ENCODE peak calls at places on chromosome 21, in seven cellular contexts. One of them, this sample, is unnamed. For H3K4me1 and H3K9me3, the result is how much of the 10 kb centered on the place peaks cover.

GRCh38 chr21:39934895-39935294 is 67.7 kb downstream of the PCP4 start:
- DNase-seq in left lung: no peak
- DNase-seq in CD4-positive, CD25-positive, alpha-beta regulatory T cell: no peak
- DNase-seq in colonic mucosa: no peak
- DNase-seq in psoas muscle: no peak
- DNase-seq in left ventricle myocardium inferior: no peak
- DNase-seq in adrenal gland: no peak
- DNase-seq in this sample: no peak

GRCh38 chr21:37032877-37033471 is 26.5 kb downstream of the RIPPLY3 start:
- DNase-seq in CD4-positive, CD25-positive, alpha-beta regulatory T cell: no peak
- DNase-seq in left lung: no peak
- DNase-seq in left ventricle myocardium inferior: no peak
- DNase-seq in psoas muscle: no peak
- DNase-seq in colonic mucosa: no peak
- DNase-seq in adrenal gland: peak
- DNase-seq in this sample: no peak

GRCh38 chr21:43937898-43938309 is 72.9 kb downstream of the AGPAT3 start:
- DNase-seq in psoas muscle: no peak
- DNase-seq in colonic mucosa: no peak
- DNase-seq in CD4-positive, CD25-positive, alpha-beta regulatory T cell: no peak
- DNase-seq in left lung: no peak
- DNase-seq in adrenal gland: no peak
- DNase-seq in left ventricle myocardium inferior: no peak
- DNase-seq in this sample: no peak

GRCh38 chr21:44517175-44517899 is 22.7 kb downstream of the KRTAP10-1 start:
- DNase-seq in colonic mucosa: no peak
- DNase-seq in psoas muscle: peak
- DNase-seq in left lung: no peak
- DNase-seq in left ventricle myocardium inferior: no peak
- DNase-seq in CD4-positive, CD25-positive, alpha-beta regulatory T cell: no peak
- DNase-seq in adrenal gland: no peak
- DNase-seq in this sample: no peak

GRCh38 chr21:16402752-16403151 is 673.0 kb downstream of the USP25 start:
- DNase-seq in left lung: no peak
- DNase-seq in adrenal gland: no peak
- DNase-seq in colonic mucosa: no peak
- DNase-seq in CD4-positive, CD25-positive, alpha-beta regulatory T cell: no peak
- DNase-seq in left ventricle myocardium inferior: no peak
- DNase-seq in psoas muscle: no peak
- DNase-seq in this sample: no peak

GRCh38 chr21:26148834-26149354 is 21.7 kb downstream of the APP start:
- DNase-seq in colonic mucosa: no peak
- DNase-seq in left lung: no peak
- DNase-seq in left ventricle myocardium inferior: no peak
- DNase-seq in CD4-positive, CD25-positive, alpha-beta regulatory T cell: no peak
- DNase-seq in adrenal gland: no peak
- DNase-seq in psoas muscle: no peak
- DNase-seq in this sample: no peak

GRCh38 chr21:36753556-36753955 is 54.6 kb downstream of the SIM2 start:
- DNase-seq in adrenal gland: no peak
- DNase-seq in psoas muscle: no peak
- DNase-seq in CD4-positive, CD25-positive, alpha-beta regulatory T cell: no peak
- DNase-seq in colonic mucosa: no peak
- DNase-seq in left ventricle myocardium inferior: no peak
- DNase-seq in left lung: no peak
- DNase-seq in this sample: no peak

GRCh38 chr21:44571844-44572782 is 1.4 kb upstream of the KRTAP10-4 start:
- DNase-seq in CD4-positive, CD25-positive, alpha-beta regulatory T cell: no peak
- DNase-seq in left ventricle myocardium inferior: no peak
- DNase-seq in left lung: no peak
- DNase-seq in colonic mucosa: no peak
- DNase-seq in psoas muscle: no peak
- DNase-seq in adrenal gland: no peak
- DNase-seq in this sample: no peak

GRCh38 chr21:43985690-43986251 is 26.3 kb upstream of the TRAPPC10 start:
- DNase-seq in CD4-positive, CD25-positive, alpha-beta regulatory T cell: no peak
- DNase-seq in adrenal gland: no peak
- DNase-seq in psoas muscle: no peak
- DNase-seq in colonic mucosa: no peak
- DNase-seq in left lung: no peak
- DNase-seq in left ventricle myocardium inferior: no peak
- DNase-seq in this sample: no peak

GRCh38 chr21:32336711-32337110 is 38.1 kb downstream of the MRAP start:
- DNase-seq in left ventricle myocardium inferior: no peak
- DNase-seq in psoas muscle: no peak
- DNase-seq in adrenal gland: no peak
- DNase-seq in CD4-positive, CD25-positive, alpha-beta regulatory T cell: no peak
- DNase-seq in colonic mucosa: no peak
- DNase-seq in left lung: no peak
- DNase-seq in this sample: no peak

GRCh38 chr21:18711662-18712061 is 308.1 kb upstream of the TMPRSS15 start:
- DNase-seq in colonic mucosa: no peak
- DNase-seq in left lung: no peak
- DNase-seq in adrenal gland: no peak
- DNase-seq in CD4-positive, CD25-positive, alpha-beta regulatory T cell: no peak
- DNase-seq in left ventricle myocardium inferior: no peak
- DNase-seq in psoas muscle: no peak
- DNase-seq in this sample: no peak

GRCh38 chr21:29258626-29259335 is 39.9 kb upstream of the BACH1 start:
- DNase-seq in psoas muscle: no peak
- DNase-seq in left ventricle myocardium inferior: no peak
- DNase-seq in adrenal gland: no peak
- DNase-seq in CD4-positive, CD25-positive, alpha-beta regulatory T cell: no peak
- DNase-seq in colonic mucosa: no peak
- DNase-seq in left lung: no peak
- DNase-seq in this sample: no peak

GRCh38 chr21:43733529-43734071 is 14.7 kb downstream of the PDXK start:
- DNase-seq in left lung: peak
- DNase-seq in colonic mucosa: peak
- DNase-seq in left ventricle myocardium inferior: no peak
- DNase-seq in adrenal gland: no peak
- DNase-seq in CD4-positive, CD25-positive, alpha-beta regulatory T cell: no peak
- DNase-seq in psoas muscle: no peak
- DNase-seq in this sample: no peak

GRCh38 chr21:16535100-16535418 is 805.3 kb downstream of the USP25 start:
- DNase-seq in adrenal gland: peak
- DNase-seq in psoas muscle: peak
- DNase-seq in left lung: peak
- DNase-seq in left ventricle myocardium inferior: peak
- DNase-seq in colonic mucosa: no peak
- DNase-seq in CD4-positive, CD25-positive, alpha-beta regulatory T cell: no peak
- DNase-seq in this sample: peak

GRCh38 chr21:37073417-37074194 is 552 bp downstream of the TTC3 start:
- DNase-seq in colonic mucosa: peak
- DNase-seq in left ventricle myocardium inferior: peak
- DNase-seq in adrenal gland: peak
- DNase-seq in CD4-positive, CD25-positive, alpha-beta regulatory T cell: peak
- DNase-seq in left lung: peak
- DNase-seq in psoas muscle: no peak
- DNase-seq in this sample: peak

DNA sequence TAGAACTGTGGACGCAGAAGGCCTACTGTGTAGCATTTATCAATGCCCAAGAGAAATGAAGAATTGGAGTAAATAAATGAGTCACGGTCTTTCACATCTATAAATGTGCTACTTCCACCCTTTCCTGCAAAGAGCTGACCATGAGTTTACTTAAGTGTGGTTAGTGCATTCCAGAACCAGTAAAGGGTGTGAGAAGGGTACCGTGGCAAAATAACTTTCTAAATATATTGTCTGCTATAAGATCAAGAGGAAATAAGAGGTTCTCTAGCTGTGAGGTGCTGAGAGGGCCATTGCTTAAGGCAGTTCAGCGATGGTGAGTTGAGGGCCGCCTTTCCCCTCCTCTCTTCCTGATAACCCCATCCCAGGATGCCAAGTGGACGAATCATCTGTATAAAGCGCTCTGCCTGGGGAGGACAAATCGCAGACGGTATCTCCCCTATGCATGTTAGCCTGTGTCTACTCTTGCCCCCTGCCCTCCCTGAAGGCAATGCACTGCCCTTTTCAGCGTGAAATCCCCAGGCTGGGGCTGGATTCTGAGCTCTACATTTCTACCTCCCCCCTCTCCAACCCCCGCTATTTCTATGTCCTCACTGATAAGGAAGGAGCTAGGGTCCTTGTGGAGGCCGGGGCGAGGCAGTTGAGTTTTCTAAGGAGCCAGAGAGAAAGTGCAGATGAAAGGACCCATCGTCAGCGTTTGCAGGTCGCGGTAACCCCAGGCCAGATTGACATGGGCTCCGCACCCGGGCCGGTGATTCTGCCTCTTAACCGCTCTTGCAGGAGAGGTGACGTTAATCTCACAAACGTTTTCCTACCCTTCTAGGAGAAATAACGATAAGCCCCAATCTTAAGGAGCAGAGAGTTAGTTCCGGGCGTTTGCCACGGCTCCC is 1.5 kb upstream of the NCAM2 start:
- DNase-seq in adrenal gland: no peak
- DNase-seq in colonic mucosa: no peak
- DNase-seq in left ventricle myocardium inferior: no peak
- DNase-seq in CD4-positive, CD25-positive, alpha-beta regulatory T cell: no peak
- DNase-seq in left lung: peak
- DNase-seq in psoas muscle: no peak
- DNase-seq in this sample: no peak
- H3K4me3 ChIP-seq in adrenal gland: no peak
- H3K4me3 ChIP-seq in colonic mucosa: no peak
- H3K4me3 ChIP-seq in left ventricle myocardium inferior: peak
- H3K4me3 ChIP-seq in CD4-positive, CD25-positive, alpha-beta regulatory T cell: no peak
- H3K4me3 ChIP-seq in left lung: peak
- H3K4me3 ChIP-seq in psoas muscle: no peak
- H3K4me3 ChIP-seq in this sample: peak

DNA sequence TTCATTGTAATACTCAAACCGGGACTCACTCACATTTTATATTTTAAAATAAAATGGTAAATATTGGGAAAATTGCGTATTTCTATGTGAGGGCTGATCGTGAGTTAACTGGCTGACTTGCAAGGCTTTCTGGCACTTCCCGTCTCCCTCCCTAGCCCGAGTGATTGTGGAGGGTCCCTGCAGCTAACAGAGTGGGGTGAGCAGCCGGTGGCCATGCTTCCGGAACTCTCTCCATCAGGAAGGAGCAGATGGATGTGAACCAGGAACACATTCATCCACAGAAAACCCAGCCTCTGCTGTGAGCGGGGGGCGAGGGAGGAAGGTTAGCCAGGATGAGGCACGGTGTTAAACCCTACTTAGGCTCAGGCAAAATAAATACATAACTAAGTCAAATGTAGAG is 96.8 kb downstream of the ERG start:
- DNase-seq in adrenal gland: no peak
- DNase-seq in colonic mucosa: no peak
- DNase-seq in left lung: no peak
- DNase-seq in CD4-positive, CD25-positive, alpha-beta regulatory T cell: no peak
- DNase-seq in left ventricle myocardium inferior: no peak
- DNase-seq in psoas muscle: no peak
- DNase-seq in this sample: no peak
- H3K4me1 ChIP-seq in adrenal gland: under half
- H3K4me1 ChIP-seq in colonic mucosa: under half
- H3K4me1 ChIP-seq in left lung: under half
- H3K4me1 ChIP-seq in CD4-positive, CD25-positive, alpha-beta regulatory T cell: under half
- H3K4me1 ChIP-seq in left ventricle myocardium inferior: under half
- H3K4me1 ChIP-seq in psoas muscle: under half
- H3K4me1 ChIP-seq in this sample: under half

DNA sequence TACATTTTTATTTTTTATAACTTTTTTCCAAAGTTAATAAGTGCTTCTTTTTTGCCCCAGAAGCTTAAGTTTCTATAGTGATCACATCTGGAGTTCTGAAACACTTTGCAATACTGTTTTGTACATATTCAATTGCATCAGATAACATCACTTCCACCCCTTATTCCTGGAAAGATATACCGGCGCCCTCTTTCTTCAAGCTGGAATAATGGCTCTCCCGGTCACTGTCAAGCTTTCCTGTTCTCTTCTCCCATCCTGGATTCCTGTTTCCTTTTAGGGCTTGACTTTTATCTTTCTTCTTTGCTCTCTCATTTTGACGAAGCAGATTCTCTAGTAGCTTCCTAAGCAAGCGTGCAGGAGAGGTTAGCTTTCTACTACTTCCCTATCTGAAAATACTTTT is 1866.8 kb downstream of the MRPL39 start:
- DNase-seq in psoas muscle: no peak
- DNase-seq in colonic mucosa: no peak
- DNase-seq in adrenal gland: no peak
- DNase-seq in left lung: no peak
- DNase-seq in left ventricle myocardium inferior: no peak
- DNase-seq in CD4-positive, CD25-positive, alpha-beta regulatory T cell: no peak
- DNase-seq in this sample: no peak
- H3K9me3 ChIP-seq in psoas muscle: under half
- H3K9me3 ChIP-seq in colonic mucosa: under half
- H3K9me3 ChIP-seq in adrenal gland: under half
- H3K9me3 ChIP-seq in left lung: under half
- H3K9me3 ChIP-seq in left ventricle myocardium inferior: under half
- H3K9me3 ChIP-seq in CD4-positive, CD25-positive, alpha-beta regulatory T cell: under half
- H3K9me3 ChIP-seq in this sample: under half

GRCh38 chr21:34204021-34204420 is 130.6 kb downstream of the MRPS6 start:
- DNase-seq in adrenal gland: no peak
- DNase-seq in CD4-positive, CD25-positive, alpha-beta regulatory T cell: no peak
- DNase-seq in left ventricle myocardium inferior: no peak
- DNase-seq in colonic mucosa: peak
- DNase-seq in left lung: no peak
- DNase-seq in psoas muscle: no peak
- DNase-seq in this sample: no peak

GRCh38 chr21:34204481-34205439 is 131.4 kb downstream of the MRPS6 start:
- DNase-seq in colonic mucosa: no peak
- DNase-seq in CD4-positive, CD25-positive, alpha-beta regulatory T cell: no peak
- DNase-seq in adrenal gland: no peak
- DNase-seq in left ventricle myocardium inferior: no peak
- DNase-seq in psoas muscle: no peak
- DNase-seq in left lung: no peak
- DNase-seq in this sample: no peak

GRCh38 chr21:34201441-34201838 is 128.1 kb downstream of the MRPS6 start:
- DNase-seq in left lung: no peak
- DNase-seq in adrenal gland: no peak
- DNase-seq in CD4-positive, CD25-positive, alpha-beta regulatory T cell: no peak
- DNase-seq in psoas muscle: no peak
- DNase-seq in left ventricle myocardium inferior: no peak
- DNase-seq in colonic mucosa: no peak
- DNase-seq in this sample: no peak

GRCh38 chr21:34201001-34201400 is 127.6 kb downstream of the MRPS6 start:
- DNase-seq in psoas muscle: no peak
- DNase-seq in CD4-positive, CD25-positive, alpha-beta regulatory T cell: no peak
- DNase-seq in adrenal gland: peak
- DNase-seq in left ventricle myocardium inferior: no peak
- DNase-seq in left lung: no peak
- DNase-seq in colonic mucosa: no peak
- DNase-seq in this sample: no peak

DNA sequence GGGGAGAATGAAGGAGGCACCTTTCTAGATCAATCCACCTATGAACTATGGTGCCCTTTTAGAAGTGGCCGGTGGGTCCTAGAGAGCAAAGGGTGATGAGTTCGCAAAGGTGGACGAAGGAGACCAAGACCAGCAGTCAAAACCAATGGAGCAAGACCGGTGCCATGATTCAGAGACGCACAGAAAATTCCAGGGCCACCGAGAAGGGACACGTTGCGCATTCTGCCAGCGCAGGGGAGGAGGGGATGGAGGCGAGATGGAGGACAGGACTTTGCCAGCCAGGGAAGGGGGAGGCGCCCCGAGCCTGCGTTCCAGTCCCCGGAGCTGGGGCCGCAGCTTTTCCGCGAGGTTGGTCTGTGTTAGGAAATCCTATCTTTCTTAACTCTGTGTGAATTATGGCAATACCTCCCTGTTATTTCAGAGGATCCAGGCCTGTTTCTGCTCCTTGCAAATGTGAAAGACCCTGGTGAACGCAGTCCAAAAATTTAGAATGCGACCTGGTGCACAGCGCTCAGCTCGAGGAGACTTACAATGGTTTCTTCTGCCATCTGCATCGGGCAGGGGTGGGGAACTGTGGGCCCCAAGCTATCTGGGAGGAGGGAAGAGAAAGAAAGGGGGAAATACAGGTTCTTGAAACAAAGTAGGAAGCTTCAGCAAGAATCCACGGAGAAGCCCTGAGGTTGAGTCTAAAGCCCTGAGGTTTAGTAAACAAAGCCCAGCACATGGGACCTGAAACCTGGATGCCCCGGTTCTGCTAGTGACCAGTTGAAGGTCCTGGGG is 129.4 kb downstream of the MRPS6 start:
- DNase-seq in left ventricle myocardium inferior: peak
- DNase-seq in adrenal gland: peak
- DNase-seq in left lung: no peak
- DNase-seq in CD4-positive, CD25-positive, alpha-beta regulatory T cell: no peak
- DNase-seq in psoas muscle: peak
- DNase-seq in colonic mucosa: no peak
- DNase-seq in this sample: peak
- H3K4me3 ChIP-seq in left ventricle myocardium inferior: peak
- H3K4me3 ChIP-seq in adrenal gland: no peak
- H3K4me3 ChIP-seq in left lung: peak
- H3K4me3 ChIP-seq in CD4-positive, CD25-positive, alpha-beta regulatory T cell: no peak
- H3K4me3 ChIP-seq in psoas muscle: peak
- H3K4me3 ChIP-seq in colonic mucosa: no peak
- H3K4me3 ChIP-seq in this sample: peak

This sample was measured in ascending aorta.